ENCODE peak calls at places on chromosomes 3 and 15, in six cellular contexts. One of them, this sample, is unnamed.

GRCh38 chr3:50100956-50101845 is 12.5 kb downstream of the RBM5 start:
- DNase-seq in cardiac muscle cell: peak; percentile 67
- DNase-seq in NCI-H2081: no peak
- DNase-seq in NCI-H510A treated with DMSO at 0.1 percent for 48 hours: no peak
- DNase-seq in BE2C: no peak
- DNase-seq in ELR: peak; percentile 51
- DNase-seq in this sample: no peak

GRCh38 chr3:162586591-162586990 is 1090.0 kb downstream of the OTOL1 start:
- DNase-seq in BE2C: no peak
- DNase-seq in cardiac muscle cell: no peak
- DNase-seq in ELR: peak; percentile 30
- DNase-seq in NCI-H510A treated with DMSO at 0.1 percent for 48 hours: no peak
- DNase-seq in NCI-H2081: no peak
- DNase-seq in this sample: peak; percentile 1

GRCh38 chr15:95068847-95069518 is 837.6 kb downstream of the MCTP2 start:
- DNase-seq in NCI-H510A treated with DMSO at 0.1 percent for 48 hours: no peak
- DNase-seq in ELR: no peak
- DNase-seq in cardiac muscle cell: no peak
- DNase-seq in NCI-H2081: no peak
- DNase-seq in BE2C: no peak
- DNase-seq in this sample: no peak

GRCh38 chr3:132432639-132433038 is 15.3 kb downstream of the DNAJC13 start:
- DNase-seq in cardiac muscle cell: no peak
- DNase-seq in NCI-H510A treated with DMSO at 0.1 percent for 48 hours: no peak
- DNase-seq in ELR: peak; percentile 93
- DNase-seq in BE2C: peak; percentile 12
- DNase-seq in NCI-H2081: no peak
- DNase-seq in this sample: peak; percentile 76

GRCh38 chr3:13308406-13308805 is 111.7 kb downstream of the NUP210 start:
- DNase-seq in NCI-H510A treated with DMSO at 0.1 percent for 48 hours: peak; percentile 53
- DNase-seq in ELR: peak; percentile 48
- DNase-seq in cardiac muscle cell: peak; percentile 51
- DNase-seq in BE2C: peak; percentile 19
- DNase-seq in NCI-H2081: peak; percentile 43
- DNase-seq in this sample: peak; percentile 54

GRCh38 chr15:74240002-74240568 is 4.0 kb downstream of the CCDC33 start:
- DNase-seq in ELR: peak; percentile 69
- DNase-seq in cardiac muscle cell: no peak
- DNase-seq in NCI-H2081: peak; percentile 100
- DNase-seq in BE2C: peak; percentile 99
- DNase-seq in NCI-H510A treated with DMSO at 0.1 percent for 48 hours: peak; percentile 91
- DNase-seq in this sample: peak; percentile 95

GRCh38 chr15:71651750-71652186 is 158.6 kb upstream of the NR2E3 start:
- DNase-seq in BE2C: peak; percentile 36
- DNase-seq in NCI-H510A treated with DMSO at 0.1 percent for 48 hours: peak; percentile 44
- DNase-seq in cardiac muscle cell: peak; percentile 54
- DNase-seq in ELR: peak; percentile 65
- DNase-seq in NCI-H2081: peak; percentile 56
- DNase-seq in this sample: peak; percentile 48

GRCh38 chr3:144394052-144394451 is 422.4 kb downstream of the DIPK2A start:
- DNase-seq in NCI-H510A treated with DMSO at 0.1 percent for 48 hours: no peak
- DNase-seq in cardiac muscle cell: no peak
- DNase-seq in BE2C: no peak
- DNase-seq in ELR: peak; percentile 28
- DNase-seq in NCI-H2081: no peak
- DNase-seq in this sample: no peak

GRCh38 chr15:100308222-100309007 is 33.4 kb downstream of the ADAMTS17 start:
- DNase-seq in cardiac muscle cell: no peak
- DNase-seq in NCI-H2081: no peak
- DNase-seq in ELR: no peak
- DNase-seq in BE2C: no peak
- DNase-seq in NCI-H510A treated with DMSO at 0.1 percent for 48 hours: no peak
- DNase-seq in this sample: no peak

GRCh38 chr3:16824085-16824696 is 60.6 kb upstream of the PLCL2 start:
- DNase-seq in NCI-H510A treated with DMSO at 0.1 percent for 48 hours: no peak
- DNase-seq in BE2C: no peak
- DNase-seq in ELR: no peak
- DNase-seq in NCI-H2081: no peak
- DNase-seq in cardiac muscle cell: no peak
- DNase-seq in this sample: no peak

GRCh38 chr3:123081718-123082369 is 15.0 kb downstream of the PDIA5 start:
- DNase-seq in ELR: no peak
- DNase-seq in NCI-H510A treated with DMSO at 0.1 percent for 48 hours: no peak
- DNase-seq in BE2C: peak; percentile 77
- DNase-seq in NCI-H2081: peak; percentile 58
- DNase-seq in cardiac muscle cell: no peak
- DNase-seq in this sample: no peak

GRCh38 chr3:146160964-146161724 is at the start of gene PLOD2:
- DNase-seq in NCI-H510A treated with DMSO at 0.1 percent for 48 hours: peak; percentile 64
- DNase-seq in cardiac muscle cell: peak; percentile 95
- DNase-seq in ELR: peak; percentile 92
- DNase-seq in NCI-H2081: peak; percentile 89
- DNase-seq in BE2C: peak; percentile 43
- DNase-seq in this sample: peak; percentile 86

GRCh38 chr15:49225572-49226281 is 55.7 kb downstream of the GALK2 start:
- DNase-seq in NCI-H510A treated with DMSO at 0.1 percent for 48 hours: no peak
- DNase-seq in cardiac muscle cell: peak; percentile 79
- DNase-seq in BE2C: peak; percentile 76
- DNase-seq in NCI-H2081: peak; percentile 11
- DNase-seq in ELR: peak; percentile 45
- DNase-seq in this sample: peak; percentile 37

GRCh38 chr3:149717391-149718056 is 34.8 kb downstream of the COMMD2 start:
- DNase-seq in NCI-H2081: peak; percentile 70
- DNase-seq in ELR: peak; percentile 85
- DNase-seq in cardiac muscle cell: peak; percentile 71
- DNase-seq in BE2C: peak; percentile 49
- DNase-seq in NCI-H510A treated with DMSO at 0.1 percent for 48 hours: peak; percentile 49
- DNase-seq in this sample: peak; percentile 74

GRCh38 chr3:190384241-190384863 is 3.6 kb upstream of the CLDN16 start:
- DNase-seq in NCI-H510A treated with DMSO at 0.1 percent for 48 hours: peak; percentile 85
- DNase-seq in ELR: peak; percentile 75
- DNase-seq in NCI-H2081: peak; percentile 30
- DNase-seq in BE2C: no peak
- DNase-seq in cardiac muscle cell: peak; percentile 27
- DNase-seq in this sample: peak; percentile 71

GRCh38 chr15:39511000-39511914 is 69.6 kb upstream of the THBS1 start:
- DNase-seq in NCI-H2081: no peak
- DNase-seq in BE2C: peak; percentile 24
- DNase-seq in NCI-H510A treated with DMSO at 0.1 percent for 48 hours: no peak
- DNase-seq in cardiac muscle cell: peak; percentile 54
- DNase-seq in ELR: peak; percentile 88
- DNase-seq in this sample: peak; percentile 88

GRCh38 chr3:176920806-176921205 is 276.5 kb downstream of the TBL1XR1 start:
- DNase-seq in ELR: no peak
- DNase-seq in NCI-H510A treated with DMSO at 0.1 percent for 48 hours: peak; percentile 95
- DNase-seq in BE2C: no peak
- DNase-seq in cardiac muscle cell: no peak
- DNase-seq in NCI-H2081: peak; percentile 95
- DNase-seq in this sample: peak; percentile 52

GRCh38 chr3:55337641-55338174 is 149.4 kb downstream of the WNT5A start:
- DNase-seq in BE2C: no peak
- DNase-seq in cardiac muscle cell: no peak
- DNase-seq in ELR: no peak
- DNase-seq in NCI-H2081: no peak
- DNase-seq in NCI-H510A treated with DMSO at 0.1 percent for 48 hours: no peak
- DNase-seq in this sample: no peak

GRCh38 chr3:196336319-196337145 is 1.7 kb downstream of the TM4SF19 start:
- DNase-seq in ELR: no peak
- DNase-seq in cardiac muscle cell: no peak
- DNase-seq in NCI-H510A treated with DMSO at 0.1 percent for 48 hours: no peak
- DNase-seq in NCI-H2081: no peak
- DNase-seq in BE2C: no peak
- DNase-seq in this sample: no peak

GRCh38 chr3:122497425-122497824 is 17.3 kb downstream of the KPNA1 start:
- DNase-seq in BE2C: no peak
- DNase-seq in ELR: peak; percentile 92
- DNase-seq in NCI-H2081: no peak
- DNase-seq in NCI-H510A treated with DMSO at 0.1 percent for 48 hours: no peak
- DNase-seq in cardiac muscle cell: no peak
- DNase-seq in this sample: peak; percentile 84

GRCh38 chr15:101267320-101268104 is 9.8 kb downstream of the SELENOS start:
- DNase-seq in ELR: peak; percentile 65
- DNase-seq in BE2C: no peak
- DNase-seq in NCI-H510A treated with DMSO at 0.1 percent for 48 hours: no peak
- DNase-seq in NCI-H2081: no peak
- DNase-seq in cardiac muscle cell: no peak
- DNase-seq in this sample: peak; percentile 59

GRCh38 chr3:128194843-128195242 is 41.6 kb downstream of the EEFSEC start:
- DNase-seq in NCI-H2081: no peak
- DNase-seq in NCI-H510A treated with DMSO at 0.1 percent for 48 hours: no peak
- DNase-seq in ELR: no peak
- DNase-seq in cardiac muscle cell: no peak
- DNase-seq in BE2C: peak; percentile 51
- DNase-seq in this sample: no peak

GRCh38 chr15:93052090-93052892 is 36.7 kb downstream of the RGMA start:
- DNase-seq in cardiac muscle cell: no peak
- DNase-seq in ELR: no peak
- DNase-seq in NCI-H2081: no peak
- DNase-seq in BE2C: no peak
- DNase-seq in NCI-H510A treated with DMSO at 0.1 percent for 48 hours: no peak
- DNase-seq in this sample: no peak

GRCh38 chr3:146640955-146641867 is 36.1 kb upstream of the PLSCR5 start:
- DNase-seq in cardiac muscle cell: peak; percentile 64
- DNase-seq in NCI-H2081: peak; percentile 67
- DNase-seq in ELR: peak; percentile 73
- DNase-seq in BE2C: no peak
- DNase-seq in NCI-H510A treated with DMSO at 0.1 percent for 48 hours: peak; percentile 43
- DNase-seq in this sample: peak; percentile 37

GRCh38 chr15:88800026-88800425 is 3.2 kb upstream of the ACAN start:
- DNase-seq in ELR: peak; percentile 57
- DNase-seq in NCI-H2081: no peak
- DNase-seq in BE2C: no peak
- DNase-seq in NCI-H510A treated with DMSO at 0.1 percent for 48 hours: no peak
- DNase-seq in cardiac muscle cell: no peak
- DNase-seq in this sample: peak; percentile 32

GRCh38 chr3:123880998-123881561 is 3.1 kb downstream of the MYLK start:
- DNase-seq in BE2C: peak; percentile 44
- DNase-seq in NCI-H2081: peak; percentile 34
- DNase-seq in ELR: peak; percentile 73
- DNase-seq in NCI-H510A treated with DMSO at 0.1 percent for 48 hours: peak; percentile 24
- DNase-seq in cardiac muscle cell: peak; percentile 14
- DNase-seq in this sample: peak; percentile 56

GRCh38 chr15:66046751-66047150 is 177.5 kb downstream of the RAB11A start:
- DNase-seq in cardiac muscle cell: no peak
- DNase-seq in NCI-H510A treated with DMSO at 0.1 percent for 48 hours: no peak
- DNase-seq in BE2C: no peak
- DNase-seq in ELR: no peak
- DNase-seq in NCI-H2081: no peak
- DNase-seq in this sample: no peak

GRCh38 chr3:172698650-172699049 is 12.2 kb downstream of the NCEH1 start:
- DNase-seq in ELR: no peak
- DNase-seq in cardiac muscle cell: no peak
- DNase-seq in BE2C: no peak
- DNase-seq in NCI-H2081: no peak
- DNase-seq in NCI-H510A treated with DMSO at 0.1 percent for 48 hours: no peak
- DNase-seq in this sample: no peak

GRCh38 chr3:63096248-63097058 is 181.7 kb upstream of the SYNPR start:
- DNase-seq in ELR: no peak
- DNase-seq in NCI-H2081: no peak
- DNase-seq in NCI-H510A treated with DMSO at 0.1 percent for 48 hours: no peak
- DNase-seq in BE2C: no peak
- DNase-seq in cardiac muscle cell: no peak
- DNase-seq in this sample: no peak

GRCh38 chr3:153209596-153209995 is 47.6 kb downstream of the RAP2B start:
- DNase-seq in cardiac muscle cell: no peak
- DNase-seq in NCI-H2081: no peak
- DNase-seq in ELR: peak; percentile 97
- DNase-seq in BE2C: no peak
- DNase-seq in NCI-H510A treated with DMSO at 0.1 percent for 48 hours: no peak
- DNase-seq in this sample: peak; percentile 75

This sample was measured in Daoy.